ENCODE peak calls at places on chromosomes 5 and 9, in eight cellular contexts. F is activated T-helper 1 cell treated with anti-CD3 and anti-CD28 coated beads, Interleukin-2, amount 50 U/mL, for 16 hours; W is iPS-NIHi11; G is T-helper 2 cell; S is neural crest cell; A is renal cortical epithelial cell; J is NCI-H748 treated with DMSO at 0.1 percent for 48 hours; O is HEK293T. E is an unnamed sample.
A peak's percentile ranks its signal among the peaks of the same experiment; 100 is the strongest.

GRCh38 chr9:134597957-134598883 is 43.4 kb upstream of the COL5A1 start:
- DNase-seq in F (no peak), G (no peak), J (no peak), S (no peak), O (peak; percentile 7), A (no peak), W (no peak), E (no peak)

GRCh38 chr5:66620711-66621110 is 24.5 kb downstream of the MAST4 start:
- DNase-seq in J (no peak), G (no peak), O (no peak), S (no peak), F (no peak), W (no peak), A (no peak), E (no peak)

GRCh38 chr5:175657593-175658271 is at the start of gene HRH2:
- DNase-seq in G (peak; percentile 24), F (no peak), S (peak; percentile 13), J (no peak), O (no peak), W (peak; percentile 73), A (no peak), E (no peak)

GRCh38 chr5:105430516-105430915 is 1867.9 kb upstream of the NUDT12 start:
- DNase-seq in F (no peak), W (no peak), G (no peak), S (no peak), J (no peak), A (no peak), O (no peak), E (no peak)

GRCh38 chr5:173645437-173645807 is 29.0 kb upstream of the BOD1 start:
- DNase-seq in W (peak; percentile 30), F (no peak), O (no peak), G (no peak), A (peak; percentile 90), J (no peak), S (no peak), E (peak; percentile 9)

GRCh38 chr5:140574165-140574564 is 9.5 kb downstream of the SLC35A4 start:
- DNase-seq in A (no peak), G (no peak), W (no peak), F (no peak), S (no peak), J (no peak), O (no peak), E (no peak)

GRCh38 chr5:158802941-158803341 is 296.8 kb downstream of the EBF1 start:
- DNase-seq in A (no peak), F (no peak), O (no peak), W (no peak), G (no peak), J (no peak), S (no peak), E (no peak)

GRCh38 chr5:135824541-135825041 is 9.9 kb upstream of the SLC25A48 start:
- DNase-seq in G (no peak), O (no peak), S (no peak), F (no peak), W (no peak), A (no peak), J (no peak), E (no peak)

GRCh38 chr5:156201793-156202388 is 125.1 kb upstream of the SGCD start:
- DNase-seq in A (peak; percentile 57), W (peak; percentile 11), S (no peak), F (no peak), J (no peak), G (no peak), O (no peak), E (no peak)

GRCh38 chr5:76337949-76338589 is 65.0 kb upstream of the IQGAP2 start:
- DNase-seq in S (peak; percentile 32), O (peak; percentile 74), G (peak; percentile 7), J (no peak), W (peak; percentile 86), A (peak; percentile 74), F (no peak), E (no peak)

GRCh38 chr9:102911185-102911584 is 83.9 kb upstream of the CYLC2 start:
- DNase-seq in A (no peak), W (no peak), O (no peak), F (no peak), J (no peak), G (no peak), S (no peak), E (no peak)

GRCh38 chr9:13330396-13331004 is 51.0 kb upstream of the MPDZ start:
- DNase-seq in W (no peak), S (no peak), A (no peak), G (no peak), F (no peak), O (no peak), J (no peak), E (no peak)

GRCh38 chr5:172799416-172799815 is 28.4 kb upstream of the DUSP1 start:
- DNase-seq in F (no peak), O (no peak), A (no peak), J (no peak), S (no peak), G (no peak), W (no peak), E (no peak)

GRCh38 chr5:131252824-131253171 is 11.1 kb upstream of the CDC42SE2 start:
- DNase-seq in O (no peak), G (peak; percentile 57), S (no peak), A (no peak), F (peak; percentile 70), W (no peak), J (no peak), E (no peak)

GRCh38 chr9:33750839-33751339 is 44.5 kb upstream of the PRSS3 start:
- DNase-seq in G (no peak), J (no peak), O (no peak), F (no peak), W (no peak), A (no peak), S (no peak), E (no peak)

GRCh38 chr9:125894566-125894965 is 147.4 kb downstream of the PBX3 start:
- DNase-seq in S (no peak), W (no peak), J (peak; percentile 51), F (no peak), O (no peak), A (no peak), G (no peak), E (no peak)

GRCh38 chr9:69173497-69173890 is 583 bp upstream of the TJP2 start:
- DNase-seq in J (no peak), F (no peak), W (no peak), A (no peak), S (no peak), G (no peak), O (no peak), E (no peak)

GRCh38 chr5:172637122-172637580 is 3.9 kb upstream of the NEURL1B start:
- DNase-seq in W (peak; percentile 70), A (peak; percentile 10), G (no peak), O (no peak), S (no peak), F (no peak), J (no peak), E (no peak)

GRCh38 chr9:32378496-32378895 is 5.9 kb upstream of the ACO1 start:
- DNase-seq in A (peak; percentile 69), O (peak; percentile 55), J (peak; percentile 69), G (no peak), F (peak; percentile 2), S (peak; percentile 33), W (peak; percentile 58), E (no peak)

GRCh38 chr5:128674837-128675446 is 136.9 kb upstream of the FBN2 start:
- DNase-seq in F (no peak), J (peak; percentile 33), G (peak; percentile 12), A (peak; percentile 24), S (peak; percentile 57), W (peak; percentile 49), O (peak; percentile 56), E (no peak)

GRCh38 chr5:61229416-61229815 is 67.1 kb upstream of the SMIM15 start:
- DNase-seq in W (no peak), A (no peak), O (no peak), G (no peak), J (no peak), S (no peak), F (no peak), E (no peak)

GRCh38 chr5:72281430-72281763 is 38.6 kb downstream of the MRPS27 start:
- DNase-seq in O (no peak), J (no peak), S (no peak), G (no peak), F (no peak), A (no peak), W (no peak), E (no peak)

GRCh38 chr5:180153099-180153498 is 55.9 kb downstream of the RASGEF1C start:
- DNase-seq in G (no peak), O (no peak), F (no peak), A (no peak), W (no peak), S (no peak), J (no peak), E (no peak)

GRCh38 chr5:96905864-96906263 is 29.6 kb downstream of the ERAP2 start:
- DNase-seq in W (no peak), J (no peak), S (no peak), F (no peak), G (no peak), A (no peak), O (no peak), E (no peak)

GRCh38 chr5:78521455-78521854 is 127.1 kb downstream of the LHFPL2 start:
- DNase-seq in A (no peak), S (no peak), F (no peak), G (no peak), W (no peak), O (no peak), J (peak; percentile 86), E (no peak)

GRCh38 chr5:73796164-73797141 is 170.5 kb downstream of the ARHGEF28 start:
- DNase-seq in G (no peak), W (no peak), A (peak; percentile 98), J (no peak), S (no peak), O (no peak), F (no peak), E (peak; percentile 54)

GRCh38 chr9:34381323-34381722 is 4.6 kb upstream of the MYORG start:
- DNase-seq in O (no peak), A (no peak), G (no peak), W (no peak), F (no peak), J (peak; percentile 48), S (no peak), E (no peak)

GRCh38 chr5:73966411-73966810 is 340.4 kb downstream of the ARHGEF28 start:
- DNase-seq in O (no peak), W (no peak), G (no peak), S (no peak), J (no peak), A (peak; percentile 16), F (no peak), E (no peak)

E was measured in HS-27A.